ENCODE peak calls at places on chromosome 20, in nine cellular contexts. Q is CD8-positive, alpha-beta memory T cell; K is stomach; P is GM23248; Z is lower lobe of right lung; V is heart right ventricle; G is neural progenitor cell; E is astrocyte; W is A549. C is an unnamed sample.
A peak's percentile ranks its signal among the peaks of the same experiment; 100 is the strongest.

GRCh38 chr20:59007758-59008511 is 881 bp upstream of the CTSZ start:
- DNase-seq in Q (no peak), K (peak; percentile 36), P (no peak), Z (peak; percentile 81), V (peak; percentile 49), G (no peak), E (no peak), W (no peak), C (no peak)

GRCh38 chr20:11130554-11131166 is 456.9 kb upstream of the JAG1 start:
- DNase-seq in Q (no peak), K (no peak), P (no peak), Z (no peak), V (no peak), G (no peak), E (no peak), W (no peak), C (no peak)

GRCh38 chr20:33624399-33624798 is 37.7 kb upstream of the C20orf144 start:
- DNase-seq in Q (peak; percentile 31), K (no peak), P (no peak), Z (no peak), V (no peak), G (no peak), E (no peak), W (no peak), C (no peak)

GRCh38 chr20:9081423-9081966 is 12.6 kb downstream of the PLCB4 start:
- DNase-seq in Q (no peak), K (no peak), P (peak; percentile 58), Z (no peak), V (no peak), G (no peak), E (no peak), W (no peak), C (no peak)

GRCh38 chr20:41643504-41643938 is 25.3 kb upstream of the CHD6 start:
- DNase-seq in Q (no peak), K (peak; percentile 88), P (peak; percentile 38), Z (peak; percentile 66), V (peak; percentile 13), G (peak; percentile 41), E (peak; percentile 84), W (peak; percentile 18), C (no peak)

GRCh38 chr20:54228841-54229240 is 21.0 kb downstream of the PFDN4 start:
- DNase-seq in Q (no peak), K (no peak), P (peak; percentile 56), Z (no peak), V (no peak), G (no peak), E (peak; percentile 52), W (no peak), C (no peak)

GRCh38 chr20:36399147-36399968 is 93.2 kb downstream of the DLGAP4 start:
- DNase-seq in Q (no peak), K (peak; percentile 33), P (peak; percentile 42), Z (no peak), V (peak; percentile 9), G (peak; percentile 83), E (no peak), W (peak; percentile 73), C (no peak)

GRCh38 chr20:10519361-10520048 is 84.4 kb downstream of the SLX4IP start:
- DNase-seq in Q (peak; percentile 14), K (no peak), P (peak; percentile 70), Z (no peak), V (no peak), G (no peak), E (peak; percentile 83), W (no peak), C (no peak)

GRCh38 chr20:58945967-58946631 is 35.0 kb upstream of the NELFCD start:
- DNase-seq in Q (no peak), K (no peak), P (no peak), Z (no peak), V (no peak), G (no peak), E (no peak), W (no peak), C (no peak)

GRCh38 chr20:59597240-59597639 is 7.1 kb upstream of the PHACTR3 start:
- DNase-seq in Q (no peak), K (no peak), P (no peak), Z (no peak), V (no peak), G (no peak), E (no peak), W (no peak), C (no peak)

GRCh38 chr20:46683939-46684750 is 5.1 kb downstream of the TP53RK start:
- DNase-seq in Q (no peak), K (peak; percentile 67), P (peak; percentile 85), Z (peak; percentile 68), V (peak; percentile 38), G (peak; percentile 81), E (peak; percentile 52), W (no peak), C (no peak)

GRCh38 chr20:24786646-24787045 is 162.4 kb upstream of the CST7 start:
- DNase-seq in Q (no peak), K (no peak), P (no peak), Z (peak; percentile 45), V (no peak), G (no peak), E (no peak), W (no peak), C (no peak)

GRCh38 chr20:31710423-31711250 is 12.0 kb downstream of the BCL2L1 start:
- DNase-seq in Q (no peak), K (peak; percentile 76), P (no peak), Z (peak; percentile 69), V (no peak), G (no peak), E (no peak), W (no peak), C (no peak)

GRCh38 chr20:26135325-26136110 is 438.9 kb upstream of the ZNF337 start:
- DNase-seq in Q (no peak), K (no peak), P (no peak), Z (no peak), V (no peak), G (no peak), E (no peak), W (no peak), C (no peak)

GRCh38 chr20:53162251-53162835 is 190.2 kb downstream of the TSHZ2 start:
- DNase-seq in Q (no peak), K (no peak), P (peak; percentile 86), Z (no peak), V (peak; percentile 5), G (peak; percentile 65), E (peak; percentile 91), W (peak; percentile 18), C (no peak)

GRCh38 chr20:60046011-60046413 is 87.8 kb downstream of the CDH26 start:
- DNase-seq in Q (no peak), K (no peak), P (peak; percentile 34), Z (no peak), V (no peak), G (no peak), E (peak; percentile 58), W (no peak), C (no peak)

GRCh38 chr20:20096421-20096820 is 44.1 kb downstream of the CFAP61 start:
- DNase-seq in Q (no peak), K (no peak), P (peak; percentile 29), Z (no peak), V (no peak), G (no peak), E (no peak), W (no peak), C (no peak)

GRCh38 chr20:2837561-2837960 is 2.9 kb downstream of the PCED1A start:
- DNase-seq in Q (no peak), K (no peak), P (no peak), Z (no peak), V (no peak), G (no peak), E (no peak), W (no peak), C (no peak)

GRCh38 chr20:32482251-32483220 is 102.6 kb downstream of the NOL4L start:
- DNase-seq in Q (peak; percentile 26), K (peak; percentile 55), P (peak; percentile 63), Z (peak; percentile 78), V (peak; percentile 58), G (peak; percentile 74), E (no peak), W (no peak), C (peak; percentile 21)

GRCh38 chr20:23727016-23727415 is 23.7 kb downstream of the CST1 start:
- DNase-seq in Q (no peak), K (no peak), P (no peak), Z (no peak), V (no peak), G (no peak), E (no peak), W (no peak), C (no peak)
- H3K27ac ChIP-seq in Q (no peak overlapping the region), K (no peak overlapping the region), P (no peak overlapping the region), Z (no peak overlapping the region), V (no peak overlapping the region), G (no peak overlapping the region), E (no peak overlapping the region), W (no peak overlapping the region), C (no peak overlapping the region)

GRCh38 chr20:49887251-49887827 is 28.0 kb downstream of the SPATA2 start:
- DNase-seq in Q (no peak), K (no peak), P (peak; percentile 40), Z (no peak), V (peak; percentile 32), G (no peak), E (peak; percentile 8), W (no peak), C (no peak)
- H3K4me3 ChIP-seq in Q (no peak overlapping the region), K (no peak overlapping the region), P (no peak overlapping the region), Z (no peak overlapping the region), V (no peak overlapping the region), G (no peak overlapping the region), E (no peak overlapping the region), W (no peak overlapping the region), C (no peak overlapping the region)

GRCh38 chr20:48807051-48807450 is 20.7 kb downstream of the PREX1 start:
- DNase-seq in Q (no peak), K (no peak), P (no peak), Z (no peak), V (no peak), G (no peak), E (no peak), W (no peak), C (no peak)
- H3K27ac ChIP-seq in Q (no peak overlapping the region), K (no peak overlapping the region), P (no peak overlapping the region), Z (no peak overlapping the region), V (no peak overlapping the region), G (no peak overlapping the region), E (no peak overlapping the region), W (no peak overlapping the region), C (no peak overlapping the region)

GRCh38 chr20:51528263-51529026 is 14.1 kb downstream of the NFATC2 start:
- DNase-seq in Q (peak; percentile 38), K (no peak), P (no peak), Z (no peak), V (no peak), G (no peak), E (no peak), W (no peak), C (peak; percentile 38)

GRCh38 chr20:51531141-51531710 is 11.3 kb downstream of the NFATC2 start:
- DNase-seq in Q (peak; percentile 65), K (no peak), P (peak; percentile 24), Z (no peak), V (no peak), G (no peak), E (peak; percentile 39), W (peak; percentile 37), C (peak; percentile 68)

GRCh38 chr20:51526754-51527153 is 15.8 kb downstream of the NFATC2 start:
- DNase-seq in Q (no peak), K (no peak), P (no peak), Z (no peak), V (no peak), G (no peak), E (no peak), W (no peak), C (no peak)

GRCh38 chr20:51529758-51530157 is 12.8 kb downstream of the NFATC2 start:
- DNase-seq in Q (peak; percentile 59), K (peak; percentile 46), P (no peak), Z (no peak), V (no peak), G (no peak), E (no peak), W (no peak), C (peak; percentile 49)

GRCh38 chr20:51529027-51529749 is 13.3 kb downstream of the NFATC2 start:
- DNase-seq in Q (no peak), K (no peak), P (peak; percentile 13), Z (no peak), V (no peak), G (no peak), E (peak; percentile 48), W (no peak), C (no peak)
- H3K4me3 ChIP-seq in Q (peak overlapping the region; percentile 36), K (peak overlapping the region; percentile 0), P (no peak overlapping the region), Z (no peak overlapping the region), V (no peak overlapping the region), G (no peak overlapping the region), E (no peak overlapping the region), W (no peak overlapping the region), C (peak overlapping the region; percentile 29)

C was measured in effector memory CD4-positive, alpha-beta T cell.